ENCODE peak calls at places on chromosomes 2 and 18, in nine cellular contexts. One of them, this sample, is unnamed.

GRCh38 chr18:49441338-49441938 is 19.0 kb downstream of the DYM start:
- DNase-seq in psoas muscle: no peak
- DNase-seq in heart right ventricle: no peak
- DNase-seq in upper lobe of right lung: no peak
- DNase-seq in transverse colon: no peak
- DNase-seq in foreskin fibroblast: no peak
- DNase-seq in coronary artery: no peak
- DNase-seq in mammary epithelial cell: no peak
- DNase-seq in fibroblast of lung: no peak
- DNase-seq in this sample: no peak

GRCh38 chr2:202589582-202589949 is 45.2 kb upstream of the FAM117B start:
- DNase-seq in fibroblast of lung: no peak
- DNase-seq in transverse colon: no peak
- DNase-seq in heart right ventricle: no peak
- DNase-seq in foreskin fibroblast: no peak
- DNase-seq in psoas muscle: no peak
- DNase-seq in upper lobe of right lung: no peak
- DNase-seq in coronary artery: no peak
- DNase-seq in mammary epithelial cell: no peak
- DNase-seq in this sample: no peak

GRCh38 chr2:236177967-236178909 is 10.1 kb upstream of the GBX2 start:
- DNase-seq in foreskin fibroblast: peak; percentile 72
- DNase-seq in transverse colon: peak; percentile 58
- DNase-seq in upper lobe of right lung: peak; percentile 78
- DNase-seq in fibroblast of lung: peak; percentile 49
- DNase-seq in psoas muscle: peak; percentile 65
- DNase-seq in mammary epithelial cell: no peak
- DNase-seq in coronary artery: peak; percentile 73
- DNase-seq in heart right ventricle: peak; percentile 40
- DNase-seq in this sample: peak; percentile 37

GRCh38 chr2:192267484-192267883 is 72.8 kb upstream of the TMEFF2 start:
- DNase-seq in transverse colon: no peak
- DNase-seq in upper lobe of right lung: no peak
- DNase-seq in foreskin fibroblast: peak; percentile 82
- DNase-seq in coronary artery: no peak
- DNase-seq in psoas muscle: no peak
- DNase-seq in heart right ventricle: no peak
- DNase-seq in mammary epithelial cell: peak; percentile 68
- DNase-seq in fibroblast of lung: peak; percentile 86
- DNase-seq in this sample: peak; percentile 90

GRCh38 chr2:210224660-210225460 is at the start of gene ACADL:
- DNase-seq in heart right ventricle: peak; percentile 7
- DNase-seq in mammary epithelial cell: peak; percentile 20
- DNase-seq in psoas muscle: peak; percentile 65
- DNase-seq in fibroblast of lung: peak; percentile 54
- DNase-seq in coronary artery: peak; percentile 87
- DNase-seq in upper lobe of right lung: peak; percentile 93
- DNase-seq in transverse colon: peak; percentile 49
- DNase-seq in foreskin fibroblast: peak; percentile 52
- DNase-seq in this sample: peak; percentile 7

GRCh38 chr2:201929627-201930026 is 104.0 kb upstream of the FZD7 start:
- DNase-seq in heart right ventricle: no peak
- DNase-seq in fibroblast of lung: no peak
- DNase-seq in mammary epithelial cell: no peak
- DNase-seq in upper lobe of right lung: no peak
- DNase-seq in foreskin fibroblast: no peak
- DNase-seq in coronary artery: no peak
- DNase-seq in transverse colon: no peak
- DNase-seq in psoas muscle: no peak
- DNase-seq in this sample: no peak

GRCh38 chr2:222738759-222739292 is 67.4 kb downstream of the MOGAT1 start:
- DNase-seq in coronary artery: no peak
- DNase-seq in fibroblast of lung: no peak
- DNase-seq in mammary epithelial cell: no peak
- DNase-seq in psoas muscle: no peak
- DNase-seq in foreskin fibroblast: no peak
- DNase-seq in heart right ventricle: no peak
- DNase-seq in upper lobe of right lung: no peak
- DNase-seq in transverse colon: peak; percentile 30
- DNase-seq in this sample: no peak

GRCh38 chr18:76363451-76364120 is 131.5 kb downstream of the ZNF516 start:
- DNase-seq in mammary epithelial cell: no peak
- DNase-seq in transverse colon: no peak
- DNase-seq in fibroblast of lung: peak; percentile 78
- DNase-seq in psoas muscle: no peak
- DNase-seq in coronary artery: no peak
- DNase-seq in foreskin fibroblast: peak; percentile 84
- DNase-seq in upper lobe of right lung: no peak
- DNase-seq in heart right ventricle: no peak
- DNase-seq in this sample: peak; percentile 66

GRCh38 chr2:136057023-136057801 is 60.7 kb downstream of the CXCR4 start:
- DNase-seq in foreskin fibroblast: no peak
- DNase-seq in heart right ventricle: no peak
- DNase-seq in coronary artery: no peak
- DNase-seq in mammary epithelial cell: no peak
- DNase-seq in transverse colon: no peak
- DNase-seq in psoas muscle: no peak
- DNase-seq in fibroblast of lung: no peak
- DNase-seq in upper lobe of right lung: no peak
- DNase-seq in this sample: no peak

GRCh38 chr2:72000110-72000509 is 147.6 kb downstream of the CYP26B1 start:
- DNase-seq in fibroblast of lung: no peak
- DNase-seq in coronary artery: no peak
- DNase-seq in psoas muscle: no peak
- DNase-seq in mammary epithelial cell: no peak
- DNase-seq in heart right ventricle: no peak
- DNase-seq in transverse colon: no peak
- DNase-seq in upper lobe of right lung: no peak
- DNase-seq in foreskin fibroblast: no peak
- DNase-seq in this sample: no peak

GRCh38 chr2:7584017-7584416 is 666.8 kb downstream of the RNF144A start:
- DNase-seq in fibroblast of lung: no peak
- DNase-seq in psoas muscle: no peak
- DNase-seq in mammary epithelial cell: no peak
- DNase-seq in foreskin fibroblast: no peak
- DNase-seq in heart right ventricle: no peak
- DNase-seq in upper lobe of right lung: no peak
- DNase-seq in transverse colon: no peak
- DNase-seq in coronary artery: no peak
- DNase-seq in this sample: no peak

GRCh38 chr18:46069524-46069923 is 2.5 kb downstream of the PSTPIP2 start:
- DNase-seq in transverse colon: no peak
- DNase-seq in upper lobe of right lung: no peak
- DNase-seq in heart right ventricle: no peak
- DNase-seq in foreskin fibroblast: peak; percentile 36
- DNase-seq in psoas muscle: no peak
- DNase-seq in coronary artery: no peak
- DNase-seq in mammary epithelial cell: peak; percentile 90
- DNase-seq in fibroblast of lung: peak; percentile 49
- DNase-seq in this sample: no peak

GRCh38 chr2:8511868-8512612 is 169.8 kb upstream of the ID2 start:
- DNase-seq in transverse colon: no peak
- DNase-seq in psoas muscle: no peak
- DNase-seq in fibroblast of lung: peak; percentile 82
- DNase-seq in foreskin fibroblast: peak; percentile 6
- DNase-seq in coronary artery: no peak
- DNase-seq in heart right ventricle: no peak
- DNase-seq in upper lobe of right lung: no peak
- DNase-seq in mammary epithelial cell: no peak
- DNase-seq in this sample: peak; percentile 24

GRCh38 chr2:67828066-67828465 is 234.7 kb downstream of the C1D start:
- DNase-seq in fibroblast of lung: no peak
- DNase-seq in psoas muscle: no peak
- DNase-seq in transverse colon: no peak
- DNase-seq in heart right ventricle: no peak
- DNase-seq in coronary artery: no peak
- DNase-seq in mammary epithelial cell: no peak
- DNase-seq in upper lobe of right lung: no peak
- DNase-seq in foreskin fibroblast: no peak
- DNase-seq in this sample: no peak

GRCh38 chr2:230472619-230473018 is 56.6 kb downstream of the SP100 start:
- DNase-seq in transverse colon: no peak
- DNase-seq in heart right ventricle: no peak
- DNase-seq in fibroblast of lung: peak; percentile 75
- DNase-seq in foreskin fibroblast: peak; percentile 90
- DNase-seq in psoas muscle: no peak
- DNase-seq in mammary epithelial cell: peak; percentile 50
- DNase-seq in upper lobe of right lung: no peak
- DNase-seq in coronary artery: no peak
- DNase-seq in this sample: peak; percentile 81

GRCh38 chr2:222283634-222284033 is 15.2 kb downstream of the PAX3 start:
- DNase-seq in foreskin fibroblast: no peak
- DNase-seq in fibroblast of lung: no peak
- DNase-seq in coronary artery: no peak
- DNase-seq in transverse colon: no peak
- DNase-seq in upper lobe of right lung: no peak
- DNase-seq in heart right ventricle: no peak
- DNase-seq in mammary epithelial cell: no peak
- DNase-seq in psoas muscle: peak; percentile 74
- DNase-seq in this sample: no peak

DNA sequence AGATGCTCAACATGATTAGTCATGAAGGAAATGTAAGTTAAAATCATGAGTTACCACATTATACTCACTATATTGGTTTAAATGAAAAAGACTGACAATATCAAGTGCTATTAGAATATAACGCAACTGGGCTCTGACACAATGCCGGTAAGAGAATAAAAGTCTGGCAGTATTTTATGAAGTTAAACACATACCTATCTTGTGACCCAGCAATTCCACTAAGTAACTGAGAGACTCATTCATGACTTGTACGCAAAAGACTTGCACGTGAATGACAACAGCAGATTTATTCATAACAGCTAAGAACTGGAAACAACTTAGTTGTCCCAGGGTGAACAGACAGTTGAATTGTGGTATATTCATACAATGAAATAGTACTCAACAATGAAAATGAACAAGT is 342.1 kb downstream of the SLC4A3 start:
- DNase-seq in fibroblast of lung: peak; percentile 91
- DNase-seq in coronary artery: no peak
- DNase-seq in transverse colon: no peak
- DNase-seq in upper lobe of right lung: no peak
- DNase-seq in mammary epithelial cell: peak; percentile 88
- DNase-seq in heart right ventricle: no peak
- DNase-seq in psoas muscle: no peak
- DNase-seq in foreskin fibroblast: peak; percentile 18
- DNase-seq in this sample: peak; percentile 24
- H3K4me3 ChIP-seq in fibroblast of lung: no peak overlapping the region
- H3K4me3 ChIP-seq in coronary artery: no peak overlapping the region
- H3K4me3 ChIP-seq in transverse colon: no peak overlapping the region
- H3K4me3 ChIP-seq in upper lobe of right lung: no peak overlapping the region
- H3K4me3 ChIP-seq in mammary epithelial cell: no peak overlapping the region
- H3K4me3 ChIP-seq in heart right ventricle: no peak overlapping the region
- H3K4me3 ChIP-seq in psoas muscle: no peak overlapping the region
- H3K4me3 ChIP-seq in foreskin fibroblast: no peak overlapping the region
- H3K4me3 ChIP-seq in this sample: no peak overlapping the region

GRCh38 chr2:43075054-43075593 is 151.3 kb downstream of the ZFP36L2 start:
- DNase-seq in fibroblast of lung: peak; percentile 99
- DNase-seq in transverse colon: peak; percentile 55
- DNase-seq in psoas muscle: peak; percentile 87
- DNase-seq in mammary epithelial cell: peak; percentile 96
- DNase-seq in coronary artery: peak; percentile 93
- DNase-seq in upper lobe of right lung: no peak
- DNase-seq in foreskin fibroblast: peak; percentile 96
- DNase-seq in heart right ventricle: peak; percentile 83
- DNase-seq in this sample: peak; percentile 98
- TF ChIP-seq CTCF in fibroblast of lung: peak; percentile 22
- TF ChIP-seq CTCF in transverse colon: no peak
- TF ChIP-seq CTCF in psoas muscle: peak; percentile 25
- TF ChIP-seq CTCF in mammary epithelial cell: no peak
- TF ChIP-seq CTCF in coronary artery: no peak
- TF ChIP-seq CTCF in upper lobe of right lung: no peak
- TF ChIP-seq CTCF in foreskin fibroblast: no peak
- TF ChIP-seq CTCF in heart right ventricle: peak; percentile 43
- TF ChIP-seq CTCF in this sample: peak; percentile 23

GRCh38 chr2:172342611-172343010 is 84.8 kb upstream of the ITGA6 start:
- DNase-seq in foreskin fibroblast: no peak
- DNase-seq in mammary epithelial cell: no peak
- DNase-seq in coronary artery: no peak
- DNase-seq in upper lobe of right lung: no peak
- DNase-seq in heart right ventricle: no peak
- DNase-seq in psoas muscle: no peak
- DNase-seq in transverse colon: no peak
- DNase-seq in fibroblast of lung: peak; percentile 40
- DNase-seq in this sample: no peak

GRCh38 chr2:172339431-172340010 is 87.9 kb upstream of the ITGA6 start:
- DNase-seq in upper lobe of right lung: no peak
- DNase-seq in fibroblast of lung: peak; percentile 36
- DNase-seq in coronary artery: no peak
- DNase-seq in psoas muscle: no peak
- DNase-seq in transverse colon: no peak
- DNase-seq in foreskin fibroblast: peak; percentile 18
- DNase-seq in mammary epithelial cell: peak; percentile 33
- DNase-seq in heart right ventricle: no peak
- DNase-seq in this sample: peak; percentile 16

GRCh38 chr2:172336681-172337080 is 90.7 kb upstream of the ITGA6 start:
- DNase-seq in heart right ventricle: no peak
- DNase-seq in transverse colon: no peak
- DNase-seq in psoas muscle: no peak
- DNase-seq in coronary artery: no peak
- DNase-seq in foreskin fibroblast: peak; percentile 35
- DNase-seq in mammary epithelial cell: no peak
- DNase-seq in fibroblast of lung: no peak
- DNase-seq in upper lobe of right lung: no peak
- DNase-seq in this sample: no peak

GRCh38 chr2:172342056-172342455 is 85.3 kb upstream of the ITGA6 start:
- DNase-seq in coronary artery: no peak
- DNase-seq in psoas muscle: no peak
- DNase-seq in mammary epithelial cell: no peak
- DNase-seq in transverse colon: peak; percentile 30
- DNase-seq in foreskin fibroblast: no peak
- DNase-seq in upper lobe of right lung: no peak
- DNase-seq in fibroblast of lung: no peak
- DNase-seq in heart right ventricle: no peak
- DNase-seq in this sample: no peak

GRCh38 chr2:172340394-172340793 is 87.0 kb upstream of the ITGA6 start:
- DNase-seq in psoas muscle: no peak
- DNase-seq in transverse colon: no peak
- DNase-seq in mammary epithelial cell: no peak
- DNase-seq in upper lobe of right lung: no peak
- DNase-seq in foreskin fibroblast: peak; percentile 13
- DNase-seq in coronary artery: no peak
- DNase-seq in heart right ventricle: no peak
- DNase-seq in fibroblast of lung: no peak
- DNase-seq in this sample: peak; percentile 17
- H3K4me3 ChIP-seq in psoas muscle: peak overlapping the region; percentile 37
- H3K4me3 ChIP-seq in transverse colon: no peak overlapping the region
- H3K4me3 ChIP-seq in mammary epithelial cell: no peak overlapping the region
- H3K4me3 ChIP-seq in upper lobe of right lung: peak overlapping the region; percentile 12
- H3K4me3 ChIP-seq in foreskin fibroblast: no peak overlapping the region
- H3K4me3 ChIP-seq in coronary artery: no peak overlapping the region
- H3K4me3 ChIP-seq in heart right ventricle: peak overlapping the region; percentile 36
- H3K4me3 ChIP-seq in fibroblast of lung: peak overlapping the region; percentile 18
- H3K4me3 ChIP-seq in this sample: peak overlapping the region; percentile 14

DNA sequence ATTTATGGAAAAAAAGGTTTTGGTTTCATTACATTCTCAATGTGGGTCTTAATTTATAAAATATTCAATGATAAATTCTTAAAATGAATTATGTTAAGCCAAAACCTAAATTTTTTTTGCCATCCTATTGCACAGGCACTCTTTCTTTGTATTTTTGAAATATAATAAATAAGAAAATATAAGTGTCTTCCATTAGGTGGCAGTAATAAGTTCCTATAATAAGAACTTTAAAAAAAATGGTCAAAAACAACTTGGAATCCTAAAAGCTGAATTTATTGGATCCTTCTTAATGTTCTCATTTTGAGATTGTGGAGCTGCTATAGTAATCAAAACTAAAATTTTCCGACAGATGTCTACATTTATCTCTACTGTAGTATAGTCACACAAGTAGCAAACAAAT is 5.7 kb downstream of the CALCRL start:
- DNase-seq in psoas muscle: no peak
- DNase-seq in heart right ventricle: no peak
- DNase-seq in fibroblast of lung: no peak
- DNase-seq in transverse colon: no peak
- DNase-seq in coronary artery: no peak
- DNase-seq in upper lobe of right lung: no peak
- DNase-seq in mammary epithelial cell: no peak
- DNase-seq in foreskin fibroblast: no peak
- DNase-seq in this sample: no peak
- TF ChIP-seq CTCF in psoas muscle: no peak
- TF ChIP-seq CTCF in heart right ventricle: peak; percentile 49
- TF ChIP-seq CTCF in fibroblast of lung: no peak
- TF ChIP-seq CTCF in transverse colon: no peak
- TF ChIP-seq CTCF in coronary artery: no peak
- TF ChIP-seq CTCF in upper lobe of right lung: peak; percentile 17
- TF ChIP-seq CTCF in mammary epithelial cell: no peak
- TF ChIP-seq CTCF in foreskin fibroblast: no peak
- TF ChIP-seq CTCF in this sample: peak; percentile 33

This sample was measured in fibroblast of the aortic adventitia.